ENCODE peak calls at places on chromosomes 3 and 15, in eight cellular contexts. A, L, I, Q, D, O, Y and C are unnamed samples.

GRCh38 chr3:185979721-185980121 is 41.9 kb upstream of the TRA2B start:
- DNase-seq in A (no peak), L (no peak), I (no peak), Q (no peak), D (no peak), O (peak), Y (no peak), C (no peak)

GRCh38 chr3:101061312-101061711 is 68.1 kb upstream of the ABI3BP start:
- DNase-seq in A (no peak), L (no peak), I (no peak), Q (no peak), D (no peak), O (no peak), Y (no peak), C (no peak)

GRCh38 chr3:168616901-168617300 is 521.2 kb upstream of the GOLIM4 start:
- DNase-seq in A (no peak), L (no peak), I (no peak), Q (no peak), D (no peak), O (no peak), Y (no peak), C (no peak)

GRCh38 chr15:88187195-88187594 is 69.3 kb downstream of the NTRK3 start:
- DNase-seq in A (no peak), L (no peak), I (peak), Q (no peak), D (no peak), O (no peak), Y (no peak), C (no peak)

GRCh38 chr15:74889390-74889881 is 406 bp upstream of the MPI start:
- DNase-seq in A (no peak), L (no peak), I (no peak), Q (no peak), D (peak), O (peak), Y (no peak), C (no peak)

GRCh38 chr3:127786358-127787070 is 35.8 kb downstream of the MGLL start:
- DNase-seq in A (no peak), L (no peak), I (no peak), Q (no peak), D (peak), O (no peak), Y (peak), C (no peak)

GRCh38 chr3:17505856-17506255 is 236.6 kb downstream of the TBC1D5 start:
- DNase-seq in A (no peak), L (no peak), I (no peak), Q (no peak), D (no peak), O (peak), Y (no peak), C (no peak)

GRCh38 chr15:73240864-73241499 is 127.8 kb downstream of the HCN4 start:
- DNase-seq in A (no peak), L (no peak), I (peak), Q (peak), D (peak), O (peak), Y (peak), C (peak)

GRCh38 chr3:144112437-144112836 is 140.8 kb downstream of the DIPK2A start:
- DNase-seq in A (no peak), L (no peak), I (no peak), Q (no peak), D (no peak), O (no peak), Y (peak), C (no peak)

GRCh38 chr15:62391565-62392262 is 226.6 kb upstream of the C2CD4B start:
- DNase-seq in A (no peak), L (no peak), I (peak), Q (peak), D (peak), O (no peak), Y (peak), C (peak)

GRCh38 chr3:14549256-14549931 is 9.3 kb upstream of the GRIP2 start:
- DNase-seq in A (no peak), L (no peak), I (peak), Q (no peak), D (no peak), O (no peak), Y (no peak), C (no peak)

GRCh38 chr15:64099379-64099778 is 3.6 kb downstream of the SNX1 start:
- DNase-seq in A (no peak), L (no peak), I (no peak), Q (no peak), D (no peak), O (no peak), Y (no peak), C (no peak)

GRCh38 chr3:89171681-89172080 is 64.3 kb downstream of the EPHA3 start:
- DNase-seq in A (no peak), L (no peak), I (no peak), Q (peak), D (no peak), O (no peak), Y (no peak), C (no peak)

GRCh38 chr3:38365469-38366062 is 19.0 kb downstream of the XYLB start:
- DNase-seq in A (no peak), L (peak), I (no peak), Q (no peak), D (no peak), O (no peak), Y (no peak), C (no peak)

GRCh38 chr3:13083898-13084297 is 10.7 kb upstream of the IQSEC1 start:
- DNase-seq in A (no peak), L (no peak), I (no peak), Q (no peak), D (no peak), O (no peak), Y (no peak), C (peak)

GRCh38 chr15:92968926-92969664 is 69.0 kb downstream of the CHD2 start:
- DNase-seq in A (no peak), L (no peak), I (peak), Q (no peak), D (no peak), O (no peak), Y (no peak), C (no peak)

GRCh38 chr3:32106132-32106928 is at the start of gene GPD1L:
- DNase-seq in A (peak), L (peak), I (peak), Q (peak), D (peak), O (peak), Y (peak), C (peak)

GRCh38 chr3:49674491-49674983 is 386 bp downstream of the APEH start:
- DNase-seq in A (no peak), L (no peak), I (no peak), Q (no peak), D (no peak), O (no peak), Y (no peak), C (no peak)

GRCh38 chr3:15941958-15942357 is 144.2 kb upstream of the ANKRD28 start:
- DNase-seq in A (no peak), L (no peak), I (no peak), Q (no peak), D (no peak), O (no peak), Y (no peak), C (no peak)

GRCh38 chr3:39540162-39540921 is 72.9 kb downstream of the MOBP start:
- DNase-seq in A (no peak), L (no peak), I (no peak), Q (peak), D (no peak), O (peak), Y (no peak), C (no peak)

GRCh38 chr3:178520436-178520835 is 15.8 kb upstream of the KCNMB2 start:
- DNase-seq in A (no peak), L (no peak), I (no peak), Q (no peak), D (no peak), O (no peak), Y (no peak), C (no peak)

GRCh38 chr3:98763076-98763475 is at the start of gene ST3GAL6:
- DNase-seq in A (no peak), L (no peak), I (no peak), Q (peak), D (no peak), O (peak), Y (no peak), C (no peak)

GRCh38 chr3:59185586-59186381 is 136.0 kb upstream of the CFAP20DC start:
- DNase-seq in A (no peak), L (no peak), I (no peak), Q (peak), D (no peak), O (peak), Y (no peak), C (no peak)

GRCh38 chr3:9067352-9067975 is 104.2 kb upstream of the RAD18 start:
- DNase-seq in A (peak), L (no peak), I (peak), Q (peak), D (peak), O (peak), Y (no peak), C (no peak)

GRCh38 chr3:71998995-71999673 is 214.2 kb upstream of the PROK2 start:
- DNase-seq in A (no peak), L (no peak), I (no peak), Q (peak), D (no peak), O (peak), Y (no peak), C (no peak)

GRCh38 chr3:53171109-53171453 is 10.1 kb downstream of the PRKCD start:
- DNase-seq in A (no peak), L (no peak), I (no peak), Q (no peak), D (no peak), O (no peak), Y (no peak), C (no peak)

GRCh38 chr3:128456776-128457715 is 9.6 kb downstream of the DNAJB8 start:
- DNase-seq in A (peak), L (no peak), I (no peak), Q (no peak), D (no peak), O (no peak), Y (no peak), C (no peak)

GRCh38 chr3:52705688-52706686 is at the start of the genes GLT8D1 and SPCS1:
- DNase-seq in A (peak), L (no peak), I (peak), Q (peak), D (peak), O (peak), Y (peak), C (peak)

GRCh38 chr15:55247766-55248427 is 41.7 kb downstream of the RAB27A start:
- DNase-seq in A (no peak), L (no peak), I (no peak), Q (no peak), D (no peak), O (no peak), Y (no peak), C (no peak)

GRCh38 chr3:35473956-35474355 is 165.4 kb upstream of the ARPP21 start:
- DNase-seq in A (no peak), L (no peak), I (no peak), Q (no peak), D (no peak), O (no peak), Y (no peak), C (no peak)
- TF ChIP-seq CTCF in A (no peak), L (no peak), I (no peak), Q (no peak), D (no peak), O (no peak), Y (no peak), C (no peak)

GRCh38 chr15:79218588-79219200 is 63.8 kb upstream of the ANKRD34C start:
- DNase-seq in A (no peak), L (no peak), I (peak), Q (no peak), D (no peak), O (peak), Y (no peak), C (no peak)
- TF ChIP-seq CTCF in A (no peak), L (no peak), I (no peak), Q (peak), D (no peak), O (peak), Y (no peak), C (no peak)

GRCh38 chr3:116316781-116317180 is 128.5 kb downstream of the LSAMP start:
- DNase-seq in A (no peak), L (no peak), I (no peak), Q (no peak), D (no peak), O (no peak), Y (no peak), C (no peak)
- TF ChIP-seq CTCF in A (no peak), L (no peak), I (no peak), Q (no peak), D (no peak), O (no peak), Y (no peak), C (no peak)

DNA sequence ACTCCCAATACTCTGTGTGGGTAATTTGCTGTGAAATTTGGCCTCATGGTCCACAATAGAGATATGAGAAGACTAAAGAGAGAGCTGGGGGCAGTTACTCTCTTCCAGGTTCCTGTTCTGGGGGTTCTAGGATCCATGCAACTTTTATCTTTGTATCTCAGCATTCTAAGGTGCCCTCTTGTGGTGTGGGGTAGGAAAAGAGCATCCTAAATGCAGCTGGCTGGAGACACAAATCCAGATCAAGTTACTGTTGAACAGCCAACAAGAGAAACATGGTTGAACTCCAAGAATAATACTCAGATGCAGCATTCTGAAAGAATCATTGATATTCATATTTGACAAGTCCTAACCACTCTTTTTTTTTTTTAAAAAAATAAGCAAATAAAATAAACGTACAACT is 238.2 kb downstream of the GREM1 start:
- DNase-seq in A (no peak), L (no peak), I (peak), Q (peak), D (no peak), O (peak), Y (no peak), C (no peak)
- TF ChIP-seq CTCF in A (peak), L (no peak), I (peak), Q (peak), D (no peak), O (peak), Y (no peak), C (no peak)

GRCh38 chr3:170496026-170496867 is 77.6 kb downstream of the CLDN11 start:
- DNase-seq in A (no peak), L (no peak), I (no peak), Q (no peak), D (peak), O (no peak), Y (no peak), C (no peak)
- TF ChIP-seq CTCF in A (no peak), L (no peak), I (no peak), Q (no peak), D (no peak), O (no peak), Y (no peak), C (no peak)

DNA sequence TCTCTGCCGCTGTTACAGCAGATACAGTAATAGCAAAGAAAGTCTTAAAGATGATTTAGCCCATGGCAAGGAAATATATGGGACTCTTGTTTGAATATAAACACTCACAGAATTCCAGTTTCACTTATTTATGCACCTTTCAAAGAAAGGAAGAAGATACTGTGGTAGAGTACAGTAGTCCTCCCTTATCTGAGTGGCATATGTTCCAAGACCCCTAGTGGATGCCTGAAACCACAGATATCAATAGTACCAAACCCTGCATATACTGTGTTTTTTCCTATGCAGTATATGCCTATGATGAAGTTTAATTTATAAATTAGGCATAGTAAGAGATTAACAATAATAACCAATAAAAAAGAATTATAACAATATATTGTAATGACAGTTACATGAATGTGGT is 8.2 kb downstream of the MAP2K1 start:
- DNase-seq in A (no peak), L (no peak), I (no peak), Q (no peak), D (no peak), O (no peak), Y (no peak), C (no peak)
- TF ChIP-seq CTCF in A (no peak), L (no peak), I (no peak), Q (no peak), D (no peak), O (no peak), Y (no peak), C (no peak)

DNA sequence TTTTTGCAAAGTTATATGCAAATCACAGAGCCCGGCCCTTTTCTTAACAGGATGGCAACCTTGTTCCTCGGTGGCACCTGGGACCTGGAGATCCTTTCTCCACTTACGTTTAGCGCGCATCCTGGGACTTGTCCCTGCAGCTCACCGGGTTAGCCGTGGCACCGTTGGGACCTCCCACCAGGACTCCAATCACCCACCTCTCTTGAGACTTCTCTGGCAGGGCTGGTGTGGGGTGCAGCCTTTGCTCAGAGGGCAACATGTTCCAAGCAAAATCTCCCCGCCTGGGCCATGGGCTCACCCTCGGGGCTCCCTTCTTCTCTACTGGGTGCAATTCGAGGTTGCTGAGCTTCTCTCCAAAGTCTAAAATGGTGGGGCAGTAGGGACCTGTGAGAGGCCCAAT is 211.9 kb upstream of the UMPS start:
- DNase-seq in A (no peak), L (no peak), I (no peak), Q (no peak), D (no peak), O (no peak), Y (no peak), C (no peak)
- TF ChIP-seq CTCF in A (no peak), L (no peak), I (no peak), Q (no peak), D (no peak), O (no peak), Y (no peak), C (no peak)

GRCh38 chr3:3180421-3180820 is 930 bp upstream of the CRBN start:
- DNase-seq in A (no peak), L (no peak), I (no peak), Q (no peak), D (no peak), O (no peak), Y (no peak), C (no peak)
- TF ChIP-seq CTCF in A (no peak), L (no peak), I (no peak), Q (no peak), D (no peak), O (no peak), Y (no peak), C (no peak)

GRCh38 chr15:45795487-45796069 is 160.7 kb downstream of the SQOR start:
- DNase-seq in A (no peak), L (no peak), I (peak), Q (peak), D (no peak), O (peak), Y (no peak), C (no peak)
- TF ChIP-seq CTCF in A (peak), L (no peak), I (peak), Q (peak), D (no peak), O (peak), Y (peak), C (no peak)

GRCh38 chr3:157347577-157348303 is 88.9 kb upstream of the PTX3 start:
- DNase-seq in A (no peak), L (no peak), I (no peak), Q (no peak), D (no peak), O (no peak), Y (no peak), C (no peak)
- TF ChIP-seq CTCF in A (no peak), L (no peak), I (no peak), Q (peak), D (no peak), O (peak), Y (no peak), C (no peak)